ENCODE peak calls at places on chromosomes 5 and 9, in eight cellular contexts. One of them, this sample, is unnamed.

GRCh38 chr9:38277601-38278200 is 114.8 kb upstream of the ALDH1B1 start:
- DNase-seq in RWPE2: no peak
- DNase-seq in left ventricle myocardium inferior: no peak
- DNase-seq in cardiac fibroblast: no peak
- DNase-seq in aorta: no peak
- DNase-seq in GM23248: peak; percentile 28
- DNase-seq in IMR-90: no peak
- DNase-seq in stomach: no peak
- DNase-seq in this sample: no peak

GRCh38 chr5:18393546-18393945 is 759.3 kb downstream of the TAF11L14 start:
- DNase-seq in RWPE2: no peak
- DNase-seq in left ventricle myocardium inferior: no peak
- DNase-seq in cardiac fibroblast: no peak
- DNase-seq in aorta: no peak
- DNase-seq in GM23248: peak; percentile 1
- DNase-seq in IMR-90: no peak
- DNase-seq in stomach: no peak
- DNase-seq in this sample: no peak

GRCh38 chr5:42832060-42832459 is 20.4 kb upstream of the SELENOP start:
- DNase-seq in RWPE2: no peak
- DNase-seq in left ventricle myocardium inferior: no peak
- DNase-seq in cardiac fibroblast: no peak
- DNase-seq in aorta: no peak
- DNase-seq in GM23248: no peak
- DNase-seq in IMR-90: no peak
- DNase-seq in stomach: no peak
- DNase-seq in this sample: no peak

GRCh38 chr9:88551546-88552137 is 16.7 kb downstream of the NXNL2 start:
- DNase-seq in RWPE2: no peak
- DNase-seq in left ventricle myocardium inferior: no peak
- DNase-seq in cardiac fibroblast: no peak
- DNase-seq in aorta: no peak
- DNase-seq in GM23248: no peak
- DNase-seq in IMR-90: no peak
- DNase-seq in stomach: no peak
- DNase-seq in this sample: no peak

GRCh38 chr9:18297532-18297872 is 176.5 kb upstream of the ADAMTSL1 start:
- DNase-seq in RWPE2: no peak
- DNase-seq in left ventricle myocardium inferior: no peak
- DNase-seq in cardiac fibroblast: peak; percentile 7
- DNase-seq in aorta: no peak
- DNase-seq in GM23248: no peak
- DNase-seq in IMR-90: no peak
- DNase-seq in stomach: no peak
- DNase-seq in this sample: no peak

GRCh38 chr9:15423328-15423985 is 781 bp downstream of the SNAPC3 start:
- DNase-seq in RWPE2: no peak
- DNase-seq in left ventricle myocardium inferior: no peak
- DNase-seq in cardiac fibroblast: peak; percentile 45
- DNase-seq in aorta: no peak
- DNase-seq in GM23248: peak; percentile 77
- DNase-seq in IMR-90: peak; percentile 43
- DNase-seq in stomach: no peak
- DNase-seq in this sample: no peak

GRCh38 chr9:131304676-131305366 is 15.3 kb downstream of the PLPP7 start:
- DNase-seq in RWPE2: no peak
- DNase-seq in left ventricle myocardium inferior: no peak
- DNase-seq in cardiac fibroblast: no peak
- DNase-seq in aorta: no peak
- DNase-seq in GM23248: no peak
- DNase-seq in IMR-90: peak; percentile 49
- DNase-seq in stomach: no peak
- DNase-seq in this sample: no peak

GRCh38 chr9:37309136-37309535 is 113.4 kb upstream of the GRHPR start:
- DNase-seq in RWPE2: no peak
- DNase-seq in left ventricle myocardium inferior: no peak
- DNase-seq in cardiac fibroblast: no peak
- DNase-seq in aorta: no peak
- DNase-seq in GM23248: peak; percentile 39
- DNase-seq in IMR-90: peak; percentile 37
- DNase-seq in stomach: no peak
- DNase-seq in this sample: no peak

GRCh38 chr9:69572611-69573010 is 99.6 kb downstream of the APBA1 start:
- DNase-seq in RWPE2: no peak
- DNase-seq in left ventricle myocardium inferior: no peak
- DNase-seq in cardiac fibroblast: no peak
- DNase-seq in aorta: no peak
- DNase-seq in GM23248: peak; percentile 75
- DNase-seq in IMR-90: no peak
- DNase-seq in stomach: no peak
- DNase-seq in this sample: no peak

GRCh38 chr5:172843825-172844576 is 9.9 kb downstream of the ERGIC1 start:
- DNase-seq in RWPE2: peak; percentile 49
- DNase-seq in left ventricle myocardium inferior: no peak
- DNase-seq in cardiac fibroblast: no peak
- DNase-seq in aorta: no peak
- DNase-seq in GM23248: no peak
- DNase-seq in IMR-90: no peak
- DNase-seq in stomach: no peak
- DNase-seq in this sample: no peak

GRCh38 chr5:79853676-79854418 is 137.2 kb downstream of the MTX3 start:
- DNase-seq in RWPE2: no peak
- DNase-seq in left ventricle myocardium inferior: no peak
- DNase-seq in cardiac fibroblast: no peak
- DNase-seq in aorta: no peak
- DNase-seq in GM23248: peak; percentile 70
- DNase-seq in IMR-90: peak; percentile 16
- DNase-seq in stomach: no peak
- DNase-seq in this sample: no peak

GRCh38 chr9:3906437-3907213 is 380.8 kb upstream of the RFX3 start:
- DNase-seq in RWPE2: peak; percentile 48
- DNase-seq in left ventricle myocardium inferior: no peak
- DNase-seq in cardiac fibroblast: peak; percentile 93
- DNase-seq in aorta: peak; percentile 50
- DNase-seq in GM23248: peak; percentile 94
- DNase-seq in IMR-90: peak; percentile 95
- DNase-seq in stomach: no peak
- DNase-seq in this sample: no peak

GRCh38 chr5:147223343-147223742 is 11.5 kb upstream of the STK32A start:
- DNase-seq in RWPE2: no peak
- DNase-seq in left ventricle myocardium inferior: no peak
- DNase-seq in cardiac fibroblast: peak; percentile 4
- DNase-seq in aorta: no peak
- DNase-seq in GM23248: no peak
- DNase-seq in IMR-90: no peak
- DNase-seq in stomach: no peak
- DNase-seq in this sample: no peak

GRCh38 chr5:135337064-135337463 is 62.0 kb downstream of the MACROH2A1 start:
- DNase-seq in RWPE2: no peak
- DNase-seq in left ventricle myocardium inferior: no peak
- DNase-seq in cardiac fibroblast: no peak
- DNase-seq in aorta: no peak
- DNase-seq in GM23248: no peak
- DNase-seq in IMR-90: no peak
- DNase-seq in stomach: no peak
- DNase-seq in this sample: no peak

GRCh38 chr9:75624984-75625383 is 265.5 kb upstream of the PCSK5 start:
- DNase-seq in RWPE2: no peak
- DNase-seq in left ventricle myocardium inferior: no peak
- DNase-seq in cardiac fibroblast: no peak
- DNase-seq in aorta: no peak
- DNase-seq in GM23248: no peak
- DNase-seq in IMR-90: no peak
- DNase-seq in stomach: no peak
- DNase-seq in this sample: peak; percentile 49

GRCh38 chr5:126166368-126166767 is 256.8 kb upstream of the GRAMD2B start:
- DNase-seq in RWPE2: no peak
- DNase-seq in left ventricle myocardium inferior: no peak
- DNase-seq in cardiac fibroblast: no peak
- DNase-seq in aorta: no peak
- DNase-seq in GM23248: no peak
- DNase-seq in IMR-90: no peak
- DNase-seq in stomach: no peak
- DNase-seq in this sample: no peak

GRCh38 chr5:142826741-142827492 is 56.7 kb downstream of the ARHGAP26 start:
- DNase-seq in RWPE2: no peak
- DNase-seq in left ventricle myocardium inferior: no peak
- DNase-seq in cardiac fibroblast: peak; percentile 69
- DNase-seq in aorta: peak; percentile 82
- DNase-seq in GM23248: peak; percentile 73
- DNase-seq in IMR-90: peak; percentile 75
- DNase-seq in stomach: peak; percentile 69
- DNase-seq in this sample: peak; percentile 59

GRCh38 chr9:82883436-82883835 is 179.5 kb downstream of the RASEF start:
- DNase-seq in RWPE2: no peak
- DNase-seq in left ventricle myocardium inferior: no peak
- DNase-seq in cardiac fibroblast: no peak
- DNase-seq in aorta: no peak
- DNase-seq in GM23248: no peak
- DNase-seq in IMR-90: no peak
- DNase-seq in stomach: no peak
- DNase-seq in this sample: no peak

GRCh38 chr5:42579320-42579719 is 156.1 kb downstream of the GHR start:
- DNase-seq in RWPE2: no peak
- DNase-seq in left ventricle myocardium inferior: no peak
- DNase-seq in cardiac fibroblast: no peak
- DNase-seq in aorta: no peak
- DNase-seq in GM23248: peak; percentile 28
- DNase-seq in IMR-90: no peak
- DNase-seq in stomach: no peak
- DNase-seq in this sample: no peak

GRCh38 chr5:139689631-139690384 is 41.7 kb downstream of the CXXC5 start:
- DNase-seq in RWPE2: no peak
- DNase-seq in left ventricle myocardium inferior: no peak
- DNase-seq in cardiac fibroblast: peak; percentile 61
- DNase-seq in aorta: no peak
- DNase-seq in GM23248: peak; percentile 53
- DNase-seq in IMR-90: no peak
- DNase-seq in stomach: peak; percentile 74
- DNase-seq in this sample: no peak

GRCh38 chr5:178234753-178235599 is 2.4 kb upstream of the PHYKPL start:
- DNase-seq in RWPE2: no peak
- DNase-seq in left ventricle myocardium inferior: peak; percentile 82
- DNase-seq in cardiac fibroblast: peak; percentile 69
- DNase-seq in aorta: peak; percentile 83
- DNase-seq in GM23248: peak; percentile 76
- DNase-seq in IMR-90: peak; percentile 41
- DNase-seq in stomach: peak; percentile 73
- DNase-seq in this sample: peak; percentile 81

DNA sequence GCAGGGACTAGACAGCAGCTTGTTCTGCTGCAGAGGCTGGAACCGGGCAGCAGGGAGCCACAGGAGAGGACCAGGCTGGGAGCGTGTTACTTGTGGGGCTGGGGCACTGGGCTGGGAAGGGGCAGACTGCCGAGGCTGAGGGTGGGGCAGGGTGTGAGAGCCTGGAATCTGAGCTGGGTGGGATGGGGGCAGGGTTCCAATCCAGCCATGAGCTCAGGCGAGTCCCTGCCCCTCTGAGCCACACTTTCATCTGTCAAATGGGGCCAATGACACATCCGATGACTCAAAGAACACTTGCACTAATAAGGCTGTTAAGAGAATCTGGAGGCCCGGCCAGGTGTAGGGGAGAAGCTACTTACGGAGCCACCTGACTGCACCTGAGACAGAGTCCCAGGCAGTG is 18.7 kb upstream of the WDR38 start:
- DNase-seq in RWPE2: peak; percentile 89
- DNase-seq in left ventricle myocardium inferior: no peak
- DNase-seq in cardiac fibroblast: peak; percentile 39
- DNase-seq in aorta: no peak
- DNase-seq in GM23248: peak; percentile 77
- DNase-seq in IMR-90: peak; percentile 67
- DNase-seq in stomach: no peak
- DNase-seq in this sample: no peak
- H3K4me3 ChIP-seq in RWPE2: no peak overlapping the region
- H3K4me3 ChIP-seq in left ventricle myocardium inferior: peak overlapping the region; percentile 40
- H3K4me3 ChIP-seq in cardiac fibroblast: no peak overlapping the region
- H3K4me3 ChIP-seq in aorta: no peak overlapping the region
- H3K4me3 ChIP-seq in GM23248: no peak overlapping the region
- H3K4me3 ChIP-seq in IMR-90: no peak overlapping the region
- H3K4me3 ChIP-seq in stomach: no peak overlapping the region
- H3K4me3 ChIP-seq in this sample: no peak overlapping the region

GRCh38 chr9:137607141-137607857 is 1.8 kb downstream of the ARRDC1 start:
- DNase-seq in RWPE2: no peak
- DNase-seq in left ventricle myocardium inferior: no peak
- DNase-seq in cardiac fibroblast: no peak
- DNase-seq in aorta: no peak
- DNase-seq in GM23248: peak; percentile 73
- DNase-seq in IMR-90: peak; percentile 33
- DNase-seq in stomach: no peak
- DNase-seq in this sample: no peak
- H3K4me3 ChIP-seq in RWPE2: peak overlapping the region; percentile 74
- H3K4me3 ChIP-seq in left ventricle myocardium inferior: peak overlapping the region; percentile 94
- H3K4me3 ChIP-seq in cardiac fibroblast: no peak overlapping the region
- H3K4me3 ChIP-seq in aorta: no peak overlapping the region
- H3K4me3 ChIP-seq in GM23248: peak overlapping the region; percentile 78
- H3K4me3 ChIP-seq in IMR-90: peak overlapping the region; percentile 9
- H3K4me3 ChIP-seq in stomach: peak overlapping the region; percentile 87
- H3K4me3 ChIP-seq in this sample: peak overlapping the region; percentile 75

GRCh38 chr9:13033959-13034695 is 245.4 kb downstream of the MPDZ start:
- DNase-seq in RWPE2: no peak
- DNase-seq in left ventricle myocardium inferior: peak; percentile 45
- DNase-seq in cardiac fibroblast: peak; percentile 81
- DNase-seq in aorta: peak; percentile 69
- DNase-seq in GM23248: peak; percentile 78
- DNase-seq in IMR-90: peak; percentile 54
- DNase-seq in stomach: peak; percentile 62
- DNase-seq in this sample: peak; percentile 65
- H3K4me3 ChIP-seq in RWPE2: no peak overlapping the region
- H3K4me3 ChIP-seq in left ventricle myocardium inferior: peak overlapping the region; percentile 51
- H3K4me3 ChIP-seq in cardiac fibroblast: peak overlapping the region; percentile 26
- H3K4me3 ChIP-seq in aorta: no peak overlapping the region
- H3K4me3 ChIP-seq in GM23248: peak overlapping the region; percentile 63
- H3K4me3 ChIP-seq in IMR-90: no peak overlapping the region
- H3K4me3 ChIP-seq in stomach: peak overlapping the region; percentile 22
- H3K4me3 ChIP-seq in this sample: peak overlapping the region; percentile 33

GRCh38 chr5:141298376-141298775 is 5.5 kb downstream of the SLC25A2 start:
- DNase-seq in RWPE2: no peak
- DNase-seq in left ventricle myocardium inferior: no peak
- DNase-seq in cardiac fibroblast: peak; percentile 31
- DNase-seq in aorta: no peak
- DNase-seq in GM23248: no peak
- DNase-seq in IMR-90: no peak
- DNase-seq in stomach: no peak
- DNase-seq in this sample: no peak

GRCh38 chr5:141306630-141307029 is 2.8 kb upstream of the SLC25A2 start:
- DNase-seq in RWPE2: no peak
- DNase-seq in left ventricle myocardium inferior: no peak
- DNase-seq in cardiac fibroblast: no peak
- DNase-seq in aorta: no peak
- DNase-seq in GM23248: no peak
- DNase-seq in IMR-90: no peak
- DNase-seq in stomach: no peak
- DNase-seq in this sample: no peak

DNA sequence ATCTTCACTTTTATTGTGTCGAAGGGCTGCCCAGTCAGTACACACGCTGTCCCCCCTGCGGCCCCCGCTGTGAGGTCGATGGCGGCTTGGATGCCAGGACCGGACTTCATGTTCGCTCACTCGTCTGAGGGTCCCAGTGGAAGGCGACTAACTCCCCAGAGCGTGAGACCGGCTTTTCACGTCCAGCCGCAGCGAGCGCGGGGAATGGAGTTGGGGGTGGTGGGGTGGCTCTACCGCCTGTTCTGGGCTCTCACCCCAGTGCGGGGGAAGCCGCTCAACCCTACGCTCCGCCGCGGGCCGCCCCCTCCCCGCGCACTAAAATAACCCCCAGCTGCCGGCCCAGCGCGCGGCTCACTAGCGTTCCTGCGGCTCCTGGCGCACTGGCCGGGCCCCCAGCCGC is at the start of gene SLC25A2:
- DNase-seq in RWPE2: no peak
- DNase-seq in left ventricle myocardium inferior: no peak
- DNase-seq in cardiac fibroblast: no peak
- DNase-seq in aorta: no peak
- DNase-seq in GM23248: no peak
- DNase-seq in IMR-90: no peak
- DNase-seq in stomach: no peak
- DNase-seq in this sample: no peak
- H3K4me3 ChIP-seq in RWPE2: no peak within 1 kb of the TSS
- H3K4me3 ChIP-seq in left ventricle myocardium inferior: no peak within 1 kb of the TSS
- H3K4me3 ChIP-seq in cardiac fibroblast: no peak within 1 kb of the TSS
- H3K4me3 ChIP-seq in aorta: no peak within 1 kb of the TSS
- H3K4me3 ChIP-seq in GM23248: no peak within 1 kb of the TSS
- H3K4me3 ChIP-seq in IMR-90: no peak within 1 kb of the TSS
- H3K4me3 ChIP-seq in stomach: no peak within 1 kb of the TSS
- H3K4me3 ChIP-seq in this sample: no peak within 1 kb of the TSS

This sample was measured in lower lobe of right lung.